ENCODE peak calls at places on chromosomes 11 and 22, in four cellular contexts. Z is ovary, U is uterus, W is A549. R is an unnamed sample.

GRCh38 chr22:19619144-19620009 is 94.9 kb upstream of the SEPTIN5 start:
- DNase-seq in W (no peak), Z (no peak), U (no peak), R (no peak)

GRCh38 chr11:111148116-111148515 is 97.4 kb upstream of the POU2AF2 start:
- DNase-seq in U (no peak), Z (no peak), W (no peak), R (no peak)

GRCh38 chr22:37476389-37477329 is 9.5 kb downstream of the MFNG start:
- DNase-seq in W (no peak), U (no peak), Z (no peak), R (no peak)

GRCh38 chr11:63709336-63709735 is 28.0 kb downstream of the RTN3 start:
- DNase-seq in Z (no peak), U (no peak), W (no peak), R (no peak)

GRCh38 chr11:58968251-58968711 is 29.0 kb downstream of the GLYATL1 start:
- DNase-seq in Z (no peak), W (no peak), U (no peak), R (no peak)

GRCh38 chr11:128291043-128291442 is 296.3 kb downstream of the ETS1 start:
- DNase-seq in W (no peak), U (no peak), Z (no peak), R (no peak)

GRCh38 chr11:88704505-88704904 is 361.3 kb downstream of the GRM5 start:
- DNase-seq in U (no peak), Z (no peak), W (no peak), R (no peak)

GRCh38 chr11:2477254-2477653 is 32.4 kb downstream of the KCNQ1 start:
- DNase-seq in Z (no peak), W (no peak), U (no peak), R (peak)

GRCh38 chr11:121889931-121890330 is 226.1 kb downstream of the BLID start:
- DNase-seq in Z (no peak), U (no peak), W (no peak), R (no peak)

GRCh38 chr11:93614111-93614784 is 47.2 kb upstream of the CEP295 start:
- DNase-seq in U (no peak), W (peak), Z (no peak), R (no peak)

GRCh38 chr22:19832476-19833108 is 22.1 kb downstream of the GNB1L start:
- DNase-seq in Z (no peak), U (no peak), W (no peak), R (no peak)

GRCh38 chr22:39732625-39733024 is 160.9 kb downstream of the ENTHD1 start:
- DNase-seq in Z (no peak), U (no peak), W (no peak), R (peak)

GRCh38 chr11:95991101-95991500 is 67.2 kb upstream of the MTMR2 start:
- DNase-seq in Z (no peak), U (no peak), W (no peak), R (no peak)

GRCh38 chr11:2173150-2173693 is 1.6 kb upstream of the TH start:
- DNase-seq in W (no peak), Z (no peak), U (no peak), R (no peak)

GRCh38 chr11:10931761-10932700 is 74.2 kb upstream of the ZBED5 start:
- DNase-seq in U (peak), W (no peak), Z (peak), R (peak)

GRCh38 chr22:36923458-36923784 is 10.0 kb downstream of the CSF2RB start:
- DNase-seq in W (no peak), Z (no peak), U (no peak), R (no peak)

GRCh38 chr11:2196970-2197770 is 25.6 kb upstream of the TH start:
- DNase-seq in U (peak), W (peak), Z (peak), R (peak)

GRCh38 chr11:119375629-119376196 is 5.8 kb downstream of the USP2 start:
- DNase-seq in Z (peak), W (no peak), U (peak), R (peak)

GRCh38 chr11:128451651-128452470 is 135.5 kb downstream of the ETS1 start:
- DNase-seq in Z (peak), W (no peak), U (no peak), R (no peak)

GRCh38 chr11:61053198-61053597 is 49.1 kb upstream of the CD5 start:
- DNase-seq in W (no peak), U (no peak), Z (no peak), R (no peak)

GRCh38 chr11:108786281-108786990 is 121.6 kb downstream of the DDX10 start:
- DNase-seq in W (no peak), Z (no peak), U (no peak), R (no peak)

GRCh38 chr22:21693333-21693998 is 27.7 kb downstream of the PPIL2 start:
- DNase-seq in W (no peak), Z (no peak), U (no peak), R (no peak)
- TF ChIP-seq POLR2A in W (no peak), Z (no peak), U (no peak), R (no peak)

GRCh38 chr11:77082838-77083552 is 16.2 kb downstream of the CAPN5 start:
- DNase-seq in W (no peak), U (no peak), Z (peak), R (no peak)

GRCh38 chr11:77079666-77080065 is 12.9 kb downstream of the CAPN5 start:
- DNase-seq in U (no peak), Z (no peak), W (no peak), R (no peak)

GRCh38 chr11:77081976-77082836 is 15.4 kb downstream of the CAPN5 start:
- DNase-seq in Z (no peak), U (no peak), W (no peak), R (no peak)

GRCh38 chr11:77081381-77081851 is 14.6 kb downstream of the CAPN5 start:
- DNase-seq in Z (no peak), W (no peak), U (peak), R (no peak)

GRCh38 chr11:77080643-77081210 is 14.0 kb downstream of the CAPN5 start:
- DNase-seq in U (no peak), Z (no peak), W (no peak), R (no peak)
- H3K4me3 ChIP-seq in U (no peak), Z (no peak), W (no peak), R (no peak)

GRCh38 chr11:114257621-114258558 is 38.3 kb upstream of the NNMT start:
- DNase-seq in W (no peak), Z (peak), U (peak), R (no peak)
- H3K27ac ChIP-seq in W (no peak), Z (peak), U (peak), R (peak)

DNA sequence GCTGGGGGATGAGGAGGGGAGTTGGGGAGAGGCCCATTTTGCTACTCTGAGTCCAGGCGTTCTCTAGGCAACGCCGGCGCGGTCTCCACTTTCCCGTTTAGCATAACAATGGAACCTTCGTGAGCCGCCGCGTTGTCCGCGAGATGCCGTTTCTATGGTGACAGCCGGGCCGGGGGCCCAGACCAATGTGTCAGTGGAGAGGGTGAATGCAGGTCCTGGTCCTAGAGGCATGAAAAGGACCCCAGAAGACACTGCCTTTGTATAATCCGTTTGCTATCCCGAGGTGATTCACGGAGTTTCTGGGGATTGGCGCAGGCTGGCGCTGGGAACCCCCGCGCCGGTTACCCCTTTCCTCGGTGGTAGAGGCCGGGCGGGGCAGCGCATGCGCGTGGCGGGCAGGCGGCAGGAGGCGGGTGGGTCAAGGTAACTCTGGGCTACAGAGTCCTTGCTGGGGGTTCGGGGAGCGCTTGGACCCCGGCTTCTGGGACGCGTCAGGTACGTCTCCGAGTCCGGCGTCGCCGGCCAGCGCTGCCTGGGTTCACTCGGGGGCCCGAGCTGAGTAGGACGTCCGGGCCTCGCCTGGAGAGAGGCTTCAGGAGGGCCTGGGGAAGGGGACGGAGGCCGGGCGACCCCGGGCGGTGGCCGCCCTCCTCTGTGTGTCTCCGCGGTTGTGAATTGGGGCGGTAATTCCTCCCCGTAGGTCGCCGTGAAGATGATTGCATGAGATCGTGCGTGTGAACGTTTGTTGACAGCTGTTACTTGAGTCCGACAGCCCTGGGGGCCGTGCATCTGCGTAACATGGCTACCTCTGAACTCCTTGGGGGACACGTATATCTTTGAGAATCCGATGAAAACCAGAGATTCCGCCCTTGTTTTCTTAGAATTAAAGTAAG is at the start of the genes CBY1 and FAM227A:
- DNase-seq in Z (peak), W (peak), U (peak), R (peak)
- TF ChIP-seq POLR2A in Z (peak), W (peak), U (peak), R (no peak)

DNA sequence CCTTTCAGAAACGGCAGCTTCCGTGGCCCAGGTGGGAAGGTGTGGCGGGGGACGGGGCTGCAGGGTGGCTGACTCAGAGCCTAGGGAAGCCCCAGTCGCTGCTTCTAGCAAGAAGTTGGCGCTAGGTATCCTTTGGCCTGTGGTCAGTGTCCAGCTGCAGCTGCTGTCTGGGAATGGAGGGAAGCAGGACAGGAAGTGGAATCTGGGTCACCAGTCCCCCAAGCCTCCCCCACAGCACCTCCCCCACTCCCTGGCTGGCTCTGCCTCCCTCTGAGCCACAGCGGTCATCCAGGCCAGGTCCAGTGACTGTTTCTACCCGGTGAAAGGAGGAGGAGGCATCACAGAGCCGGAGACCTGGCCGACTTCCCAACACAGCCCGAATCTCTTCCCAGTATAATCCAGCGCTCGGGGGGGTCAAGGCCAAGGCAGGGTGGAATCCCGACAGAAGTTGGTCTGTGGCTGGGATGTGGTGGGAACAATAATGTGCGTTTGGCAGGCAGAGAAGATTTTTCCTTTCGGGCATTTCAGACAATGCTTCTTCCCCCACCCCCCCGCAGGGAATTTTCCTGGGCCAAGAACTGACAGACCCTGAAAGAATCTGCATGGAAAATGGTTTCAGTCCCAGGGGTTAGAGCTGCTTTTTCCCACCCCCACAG is 45.1 kb downstream of the C11orf96 start:
- DNase-seq in W (no peak), Z (peak), U (peak), R (peak)
- H3K4me3 ChIP-seq in W (no peak), Z (no peak), U (no peak), R (peak)